ENCODE peak calls at places on chromosomes 13 and 19, in six cellular contexts. T, O, Z, L, G and R are unnamed samples.

GRCh38 chr19:13764101-13764807 is at the start of gene MRI1:
- DNase-seq in T (peak), O (peak), Z (peak), L (peak), G (peak), R (no peak)

GRCh38 chr19:19451429-19452240 is 46.2 kb downstream of the GATAD2A start:
- DNase-seq in T (no peak), O (no peak), Z (no peak), L (no peak), G (no peak), R (no peak)

GRCh38 chr19:40489882-40490230 is 23.1 kb downstream of the SPTBN4 start:
- DNase-seq in T (no peak), O (no peak), Z (peak), L (no peak), G (no peak), R (no peak)

GRCh38 chr13:39862891-39863290 is 207.4 kb downstream of the COG6 start:
- DNase-seq in T (no peak), O (no peak), Z (no peak), L (no peak), G (no peak), R (no peak)

GRCh38 chr19:47350599-47350998 is 1.5 kb downstream of the DHX34 start:
- DNase-seq in T (no peak), O (no peak), Z (no peak), L (no peak), G (no peak), R (no peak)

GRCh38 chr13:51230473-51231105 is 8.4 kb downstream of the FAM124A start:
- DNase-seq in T (no peak), O (peak), Z (no peak), L (no peak), G (peak), R (peak)

GRCh38 chr13:66560189-66560588 is 669.9 kb downstream of the PCDH9 start:
- DNase-seq in T (no peak), O (no peak), Z (no peak), L (no peak), G (no peak), R (no peak)

GRCh38 chr19:33394006-33394722 is 20.7 kb downstream of the CEBPG start:
- DNase-seq in T (peak), O (peak), Z (no peak), L (no peak), G (no peak), R (peak)

GRCh38 chr19:29815231-29815630 is 3.4 kb downstream of the CCNE1 start:
- DNase-seq in T (no peak), O (no peak), Z (no peak), L (no peak), G (no peak), R (no peak)